ENCODE peak calls at places on chromosome 10, in five cellular contexts. P is astrocyte of the hippocampus, J is HuH-7.5, B is NCI-H1092 treated with DMSO at 0.1 percent for 48 hours, F is fibroblast of lung. Q is an unnamed sample.
A peak's percentile ranks its signal among the peaks of the same experiment; 100 is the strongest.

GRCh38 chr10:4511559-4511958 is 314.4 kb upstream of the AKR1E2 start:
- DNase-seq in P (no peak), J (no peak), B (no peak), F (peak; percentile 70), Q (no peak)

GRCh38 chr10:44292390-44293002 is 92.4 kb downstream of the CXCL12 start:
- DNase-seq in P (peak; percentile 18), J (no peak), B (no peak), F (no peak), Q (no peak)

GRCh38 chr10:29257106-29257783 is 31.6 kb upstream of the LYZL1 start:
- DNase-seq in P (peak; percentile 84), J (no peak), B (no peak), F (peak; percentile 98), Q (peak; percentile 98)

GRCh38 chr10:109067051-109067450 is 856.3 kb downstream of the XPNPEP1 start:
- DNase-seq in P (no peak), J (no peak), B (no peak), F (no peak), Q (no peak)

GRCh38 chr10:60101821-60102220 is 195.5 kb upstream of the CCDC6 start:
- DNase-seq in P (no peak), J (no peak), B (no peak), F (no peak), Q (no peak)

GRCh38 chr10:11108356-11108755 is 90.7 kb downstream of the CELF2 start:
- DNase-seq in P (no peak), J (no peak), B (no peak), F (no peak), Q (no peak)

GRCh38 chr10:58820862-58821559 is 308.3 kb downstream of the BICC1 start:
- DNase-seq in P (peak; percentile 64), J (no peak), B (no peak), F (peak; percentile 72), Q (no peak)

GRCh38 chr10:17051851-17052250 is 77.8 kb downstream of the CUBN start:
- DNase-seq in P (no peak), J (no peak), B (no peak), F (no peak), Q (no peak)

GRCh38 chr10:30387646-30388243 is 38.7 kb upstream of the MTPAP start:
- DNase-seq in P (peak; percentile 85), J (no peak), B (no peak), F (no peak), Q (peak; percentile 25)

GRCh38 chr10:112898540-112899395 is 51.3 kb upstream of the TCF7L2 start:
- DNase-seq in P (peak; percentile 74), J (peak; percentile 30), B (no peak), F (peak; percentile 77), Q (peak; percentile 73)

GRCh38 chr10:28664369-28664740 is 13.0 kb upstream of the BAMBI start:
- DNase-seq in P (peak; percentile 64), J (no peak), B (no peak), F (peak; percentile 72), Q (peak; percentile 85)

GRCh38 chr10:29392376-29393021 is 103.6 kb downstream of the LYZL1 start:
- DNase-seq in P (peak; percentile 72), J (peak; percentile 42), B (peak; percentile 63), F (peak; percentile 51), Q (peak; percentile 64)

GRCh38 chr10:68826764-68827591 is at the start of gene STOX1:
- DNase-seq in P (peak; percentile 86), J (peak; percentile 44), B (peak; percentile 55), F (peak; percentile 57), Q (peak; percentile 86)

GRCh38 chr10:66783296-66783695 is 142.5 kb upstream of the LRRTM3 start:
- DNase-seq in P (peak; percentile 38), J (no peak), B (no peak), F (peak; percentile 81), Q (no peak)

GRCh38 chr10:97434055-97434454 is 8.1 kb downstream of the PGAM1 start:
- DNase-seq in P (no peak), J (no peak), B (no peak), F (no peak), Q (peak; percentile 25)

GRCh38 chr10:73907841-73908517 is 3.0 kb upstream of the PLAU start:
- DNase-seq in P (peak; percentile 73), J (no peak), B (no peak), F (no peak), Q (no peak)

GRCh38 chr10:63407136-63407662 is 58.6 kb downstream of the JMJD1C start:
- DNase-seq in P (no peak), J (no peak), B (no peak), F (no peak), Q (no peak)

GRCh38 chr10:23343591-23344225 is 889 bp downstream of the C10orf67 start:
- DNase-seq in P (peak; percentile 61), J (no peak), B (no peak), F (no peak), Q (peak; percentile 77)

GRCh38 chr10:131749767-131750142 is 151.1 kb upstream of the PPP2R2D start:
- DNase-seq in P (no peak), J (no peak), B (no peak), F (no peak), Q (no peak)

GRCh38 chr10:78472542-78472890 is 438.9 kb downstream of the RPS24 start:
- DNase-seq in P (peak; percentile 55), J (no peak), B (peak; percentile 2), F (no peak), Q (peak; percentile 42)

GRCh38 chr10:27153855-27154198 is 357 bp downstream of the YME1L1 start:
- DNase-seq in P (no peak), J (no peak), B (no peak), F (peak; percentile 28), Q (peak; percentile 34)

GRCh38 chr10:36172574-36172973 is 530.5 kb upstream of the FZD8 start:
- DNase-seq in P (peak; percentile 66), J (no peak), B (no peak), F (peak; percentile 70), Q (peak; percentile 73)

GRCh38 chr10:20771053-20771452 is 126.1 kb downstream of the NEBL start:
- DNase-seq in P (no peak), J (no peak), B (no peak), F (no peak), Q (no peak)

GRCh38 chr10:112834661-112835060 is 115.4 kb upstream of the TCF7L2 start:
- DNase-seq in P (no peak), J (no peak), B (peak; percentile 18), F (no peak), Q (peak; percentile 93)

GRCh38 chr10:101046332-101047238 is 15.2 kb upstream of the KAZALD1 start:
- DNase-seq in P (peak; percentile 46), J (no peak), B (no peak), F (no peak), Q (no peak)

GRCh38 chr10:34206078-34206477 is 609.0 kb downstream of the PARD3 start:
- DNase-seq in P (no peak), J (no peak), B (no peak), F (no peak), Q (no peak)

GRCh38 chr10:84543077-84543476 is 214.7 kb downstream of the CCSER2 start:
- DNase-seq in P (no peak), J (no peak), B (peak; percentile 59), F (no peak), Q (no peak)

GRCh38 chr10:7119325-7120015 is 291.4 kb downstream of the SFMBT2 start:
- DNase-seq in P (peak; percentile 79), J (no peak), B (no peak), F (no peak), Q (no peak)

GRCh38 chr10:97025613-97026242 is 160.0 kb downstream of the SLIT1 start:
- DNase-seq in P (peak; percentile 57), J (peak; percentile 66), B (peak; percentile 5), F (peak; percentile 66), Q (peak; percentile 73)

GRCh38 chr10:88689366-88689765 is 16.7 kb upstream of the LIPK start:
- DNase-seq in P (no peak), J (no peak), B (no peak), F (no peak), Q (no peak)

GRCh38 chr10:70940834-70941568 is 52.6 kb upstream of the PCBD1 start:
- DNase-seq in P (peak; percentile 44), J (no peak), B (peak; percentile 20), F (peak; percentile 12), Q (peak; percentile 89)

GRCh38 chr10:95411635-95412034 is 120.8 kb upstream of the PDLIM1 start:
- DNase-seq in P (no peak), J (no peak), B (no peak), F (no peak), Q (no peak)

GRCh38 chr10:43957267-43958070 is 308.8 kb upstream of the ZNF32 start:
- DNase-seq in P (no peak), J (no peak), B (no peak), F (no peak), Q (no peak)

GRCh38 chr10:75000748-75001321 is 110.6 kb upstream of the SAMD8 start:
- DNase-seq in P (no peak), J (no peak), B (no peak), F (no peak), Q (no peak)

GRCh38 chr10:127090135-127090534 is 106.3 kb downstream of the INSYN2A start:
- DNase-seq in P (no peak), J (no peak), B (no peak), F (no peak), Q (no peak)

GRCh38 chr10:31320598-31321211 is 1.7 kb downstream of the ZEB1 start:
- DNase-seq in P (peak; percentile 71), J (peak; percentile 43), B (peak; percentile 77), F (peak; percentile 55), Q (peak; percentile 75)